ENCODE peak calls at places on chromosomes 6 and 20, in ten cellular contexts. One of them, this sample, is unnamed.

GRCh38 chr6:155117266-155117665 is 122.2 kb downstream of the TIAM2 start:
- DNase-seq in HTR-8/SVneo: peak
- DNase-seq in T-helper 1 cell: no peak
- DNase-seq in stomach: no peak
- DNase-seq in occipital lobe: no peak
- DNase-seq in HFF-Myc: no peak
- DNase-seq in GM12865: no peak
- DNase-seq in PC-9: peak
- DNase-seq in AG20443: peak
- DNase-seq in left ventricle myocardium inferior: no peak
- DNase-seq in this sample: no peak

GRCh38 chr20:62114894-62115293 is 7.4 kb upstream of the LSM14B start:
- DNase-seq in stomach: no peak
- DNase-seq in occipital lobe: no peak
- DNase-seq in PC-9: no peak
- DNase-seq in AG20443: no peak
- DNase-seq in left ventricle myocardium inferior: no peak
- DNase-seq in GM12865: no peak
- DNase-seq in HTR-8/SVneo: no peak
- DNase-seq in HFF-Myc: no peak
- DNase-seq in T-helper 1 cell: no peak
- DNase-seq in this sample: no peak

GRCh38 chr6:108029226-108029921 is 45.2 kb downstream of the OSTM1 start:
- DNase-seq in GM12865: no peak
- DNase-seq in HTR-8/SVneo: no peak
- DNase-seq in HFF-Myc: no peak
- DNase-seq in AG20443: no peak
- DNase-seq in occipital lobe: no peak
- DNase-seq in stomach: no peak
- DNase-seq in left ventricle myocardium inferior: no peak
- DNase-seq in T-helper 1 cell: no peak
- DNase-seq in PC-9: no peak
- DNase-seq in this sample: no peak

GRCh38 chr6:156718647-156719394 is 58.4 kb upstream of the ARID1B start:
- DNase-seq in HFF-Myc: no peak
- DNase-seq in occipital lobe: peak
- DNase-seq in PC-9: no peak
- DNase-seq in stomach: peak
- DNase-seq in HTR-8/SVneo: no peak
- DNase-seq in T-helper 1 cell: no peak
- DNase-seq in left ventricle myocardium inferior: peak
- DNase-seq in GM12865: no peak
- DNase-seq in AG20443: peak
- DNase-seq in this sample: no peak

GRCh38 chr20:32512047-32512385 is 73.1 kb downstream of the NOL4L start:
- DNase-seq in HTR-8/SVneo: no peak
- DNase-seq in stomach: no peak
- DNase-seq in HFF-Myc: no peak
- DNase-seq in GM12865: no peak
- DNase-seq in AG20443: no peak
- DNase-seq in PC-9: no peak
- DNase-seq in occipital lobe: no peak
- DNase-seq in left ventricle myocardium inferior: no peak
- DNase-seq in T-helper 1 cell: no peak
- DNase-seq in this sample: no peak

GRCh38 chr20:2397091-2397490 is 16.4 kb downstream of the TGM6 start:
- DNase-seq in HFF-Myc: no peak
- DNase-seq in HTR-8/SVneo: no peak
- DNase-seq in AG20443: no peak
- DNase-seq in GM12865: no peak
- DNase-seq in PC-9: no peak
- DNase-seq in left ventricle myocardium inferior: no peak
- DNase-seq in stomach: no peak
- DNase-seq in occipital lobe: no peak
- DNase-seq in T-helper 1 cell: no peak
- DNase-seq in this sample: no peak

GRCh38 chr6:11324453-11325023 is 92.1 kb upstream of the NEDD9 start:
- DNase-seq in stomach: no peak
- DNase-seq in HTR-8/SVneo: no peak
- DNase-seq in GM12865: peak
- DNase-seq in left ventricle myocardium inferior: no peak
- DNase-seq in occipital lobe: no peak
- DNase-seq in T-helper 1 cell: no peak
- DNase-seq in PC-9: no peak
- DNase-seq in AG20443: no peak
- DNase-seq in HFF-Myc: no peak
- DNase-seq in this sample: no peak

GRCh38 chr20:25309395-25310267 is 61.7 kb downstream of the PYGB start:
- DNase-seq in occipital lobe: no peak
- DNase-seq in AG20443: peak
- DNase-seq in HFF-Myc: no peak
- DNase-seq in stomach: peak
- DNase-seq in T-helper 1 cell: no peak
- DNase-seq in GM12865: no peak
- DNase-seq in HTR-8/SVneo: peak
- DNase-seq in left ventricle myocardium inferior: no peak
- DNase-seq in PC-9: peak
- DNase-seq in this sample: no peak

GRCh38 chr20:22771706-22772105 is 187.3 kb upstream of the FOXA2 start:
- DNase-seq in AG20443: no peak
- DNase-seq in GM12865: no peak
- DNase-seq in PC-9: peak
- DNase-seq in HTR-8/SVneo: no peak
- DNase-seq in HFF-Myc: no peak
- DNase-seq in T-helper 1 cell: no peak
- DNase-seq in occipital lobe: no peak
- DNase-seq in stomach: no peak
- DNase-seq in left ventricle myocardium inferior: no peak
- DNase-seq in this sample: no peak

GRCh38 chr6:19417713-19418112 is 419.5 kb upstream of the ID4 start:
- DNase-seq in stomach: no peak
- DNase-seq in AG20443: no peak
- DNase-seq in left ventricle myocardium inferior: no peak
- DNase-seq in T-helper 1 cell: no peak
- DNase-seq in occipital lobe: no peak
- DNase-seq in GM12865: no peak
- DNase-seq in PC-9: peak
- DNase-seq in HFF-Myc: no peak
- DNase-seq in HTR-8/SVneo: peak
- DNase-seq in this sample: no peak

GRCh38 chr20:62921119-62921687 is 5.1 kb downstream of the DIDO1 start:
- DNase-seq in occipital lobe: no peak
- DNase-seq in T-helper 1 cell: peak
- DNase-seq in PC-9: peak
- DNase-seq in AG20443: peak
- DNase-seq in HTR-8/SVneo: peak
- DNase-seq in left ventricle myocardium inferior: no peak
- DNase-seq in stomach: peak
- DNase-seq in GM12865: peak
- DNase-seq in HFF-Myc: no peak
- DNase-seq in this sample: no peak

GRCh38 chr20:16599257-16599656 is 26.0 kb upstream of the KIF16B start:
- DNase-seq in stomach: no peak
- DNase-seq in HFF-Myc: no peak
- DNase-seq in T-helper 1 cell: no peak
- DNase-seq in occipital lobe: no peak
- DNase-seq in left ventricle myocardium inferior: no peak
- DNase-seq in GM12865: peak
- DNase-seq in PC-9: no peak
- DNase-seq in AG20443: no peak
- DNase-seq in HTR-8/SVneo: no peak
- DNase-seq in this sample: no peak

GRCh38 chr6:161031721-161032495 is 40.3 kb downstream of the MAP3K4 start:
- DNase-seq in left ventricle myocardium inferior: no peak
- DNase-seq in occipital lobe: no peak
- DNase-seq in PC-9: no peak
- DNase-seq in HTR-8/SVneo: no peak
- DNase-seq in stomach: no peak
- DNase-seq in AG20443: peak
- DNase-seq in GM12865: no peak
- DNase-seq in HFF-Myc: peak
- DNase-seq in T-helper 1 cell: no peak
- DNase-seq in this sample: no peak